ENCODE peak calls at places on chromosome 20, in ten cellular contexts. K is heart left ventricle; U is cardiac muscle cell; G is esophagus squamous epithelium; E is RWPE1; R is stomach; D is GM23248; Q is CD8-positive, alpha-beta memory T cell; M is psoas muscle; T is CD4-positive, alpha-beta T cell. B is an unnamed sample.

GRCh38 chr20:18218249-18218648 is 70.1 kb upstream of the ZNF133 start:
- DNase-seq in K (no peak), U (no peak), G (no peak), E (no peak), R (no peak), D (no peak), Q (no peak), M (no peak), T (no peak), B (no peak)

GRCh38 chr20:46398963-46399362 is 7.5 kb downstream of the ELMO2 start:
- DNase-seq in K (no peak), U (no peak), G (no peak), E (no peak), R (no peak), D (no peak), Q (no peak), M (no peak), T (no peak), B (no peak)

GRCh38 chr20:22511943-22512910 is 72.1 kb downstream of the FOXA2 start:
- DNase-seq in K (no peak), U (peak), G (no peak), E (peak), R (peak), D (no peak), Q (no peak), M (no peak), T (no peak), B (peak)

GRCh38 chr20:37528442-37529213 is 952 bp upstream of the BLCAP start:
- DNase-seq in K (no peak), U (no peak), G (no peak), E (no peak), R (no peak), D (peak), Q (no peak), M (no peak), T (no peak), B (no peak)

GRCh38 chr20:32702706-32703425 is 29.1 kb upstream of the C20orf203 start:
- DNase-seq in K (no peak), U (no peak), G (no peak), E (no peak), R (no peak), D (no peak), Q (no peak), M (no peak), T (no peak), B (no peak)

GRCh38 chr20:25629816-25630499 is 6.1 kb upstream of the NANP start:
- DNase-seq in K (no peak), U (no peak), G (no peak), E (no peak), R (no peak), D (no peak), Q (no peak), M (no peak), T (no peak), B (no peak)

GRCh38 chr20:45897289-45897688 is 6.2 kb downstream of the CTSA start:
- DNase-seq in K (no peak), U (no peak), G (no peak), E (no peak), R (no peak), D (no peak), Q (no peak), M (no peak), T (no peak), B (no peak)

GRCh38 chr20:25249198-25249931 is 1.5 kb downstream of the PYGB start:
- DNase-seq in K (peak), U (no peak), G (no peak), E (peak), R (no peak), D (peak), Q (no peak), M (no peak), T (no peak), B (no peak)

GRCh38 chr20:63753381-63753780 is 13.8 kb downstream of the SLC2A4RG start:
- DNase-seq in K (no peak), U (no peak), G (no peak), E (no peak), R (no peak), D (no peak), Q (no peak), M (no peak), T (no peak), B (no peak)

GRCh38 chr20:59063358-59064213 is 21.0 kb upstream of the PRELID3B start:
- DNase-seq in K (peak), U (peak), G (no peak), E (peak), R (no peak), D (peak), Q (no peak), M (peak), T (no peak), B (no peak)

GRCh38 chr20:46307999-46308257 is 370 bp downstream of the CDH22 start:
- DNase-seq in K (no peak), U (no peak), G (no peak), E (no peak), R (no peak), D (no peak), Q (no peak), M (no peak), T (no peak), B (no peak)

GRCh38 chr20:56631990-56632327 is 2.9 kb downstream of the TFAP2C start:
- DNase-seq in K (no peak), U (no peak), G (no peak), E (no peak), R (no peak), D (peak), Q (no peak), M (no peak), T (no peak), B (no peak)
- H3K27ac ChIP-seq in K (no peak), U (no peak), G (peak), E (peak), R (no peak), D (no peak), Q (no peak), M (no peak), T (no peak), B (peak)

DNA sequence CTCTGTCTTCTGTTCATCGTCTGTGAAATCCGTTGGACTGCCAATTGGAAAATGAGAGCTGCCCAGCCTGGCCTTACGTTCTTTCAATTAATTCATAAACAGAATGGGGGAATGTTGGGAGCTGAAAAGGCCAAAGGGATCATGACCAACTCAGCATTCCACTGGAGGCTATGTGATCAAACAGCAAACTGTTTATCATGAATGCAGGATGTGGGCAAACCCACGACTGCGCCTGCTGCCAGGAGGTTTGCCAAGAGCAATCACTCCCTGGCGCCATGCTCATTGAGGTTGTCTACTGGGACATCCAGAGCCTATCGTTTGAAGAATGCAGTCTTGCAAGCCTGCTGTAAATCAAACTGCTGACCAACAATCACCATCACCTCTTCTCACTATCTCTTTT is 9.3 kb upstream of the FKBP1A start:
- DNase-seq in K (no peak), U (no peak), G (no peak), E (no peak), R (no peak), D (peak), Q (no peak), M (no peak), T (no peak), B (no peak)
- H3K27ac ChIP-seq in K (no peak), U (no peak), G (no peak), E (no peak), R (no peak), D (peak), Q (no peak), M (no peak), T (no peak), B (peak)

DNA sequence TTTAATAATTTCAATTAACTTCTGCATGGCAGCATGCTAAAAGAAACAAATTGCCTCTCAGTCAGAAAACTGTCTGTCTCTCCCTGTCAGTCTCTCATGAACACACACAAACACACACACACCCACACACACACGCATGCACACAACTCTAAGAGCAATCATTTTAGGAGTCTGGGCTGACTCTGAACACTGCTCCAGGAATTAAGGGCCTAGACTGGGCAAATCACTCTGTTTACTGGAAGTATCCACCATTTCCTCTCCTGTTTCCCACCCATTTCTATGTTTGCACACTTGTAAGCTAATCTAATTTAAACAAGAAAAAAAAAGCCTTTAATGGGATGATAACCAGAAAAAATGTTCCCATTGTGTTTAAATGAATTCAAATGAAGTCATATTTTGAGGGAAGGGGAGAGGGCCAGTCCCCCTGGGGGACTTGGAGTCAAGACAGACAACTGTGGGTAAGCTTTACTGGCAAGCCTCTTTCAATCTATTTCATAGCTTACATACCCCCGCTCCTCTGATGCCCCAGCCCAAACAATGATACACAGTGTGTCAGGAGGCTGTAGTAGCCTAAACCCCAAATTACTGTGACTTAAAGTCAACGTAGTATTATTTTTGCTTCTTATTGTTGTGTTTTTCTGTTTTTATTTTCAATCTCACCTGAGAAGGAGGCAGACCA is 447.8 kb upstream of the FLRT3 start:
- DNase-seq in K (no peak), U (no peak), G (no peak), E (no peak), R (no peak), D (no peak), Q (no peak), M (no peak), T (no peak), B (no peak)
- H3K27ac ChIP-seq in K (no peak), U (no peak), G (no peak), E (no peak), R (no peak), D (no peak), Q (no peak), M (no peak), T (no peak), B (no peak)

GRCh38 chr20:62409086-62409853 is 2.2 kb upstream of the CABLES2 start:
- DNase-seq in K (no peak), U (no peak), G (no peak), E (no peak), R (no peak), D (no peak), Q (no peak), M (no peak), T (no peak), B (no peak)
- H3K27ac ChIP-seq in K (no peak), U (no peak), G (no peak), E (peak), R (no peak), D (no peak), Q (no peak), M (no peak), T (no peak), B (no peak)

DNA sequence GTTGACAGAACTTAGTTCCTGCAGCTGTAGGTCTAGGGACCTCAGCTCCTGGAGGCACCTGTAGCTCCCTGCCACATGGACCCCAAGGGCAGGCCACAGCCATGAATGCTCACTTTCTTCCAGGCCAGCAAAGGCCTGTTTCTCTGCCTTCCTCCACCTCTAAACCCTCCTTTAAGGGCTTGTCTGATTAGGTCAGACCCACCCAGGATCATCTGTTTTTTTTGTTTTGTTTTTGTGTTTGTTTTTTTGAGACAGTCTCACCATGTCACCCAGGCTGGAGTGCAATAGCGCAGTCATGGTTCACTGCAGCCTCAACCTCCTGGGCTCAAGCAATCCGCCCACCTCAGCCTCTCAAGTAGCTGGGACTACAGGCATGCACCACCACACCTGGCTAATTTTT is 11.5 kb upstream of the BCAS4 start:
- DNase-seq in K (no peak), U (no peak), G (no peak), E (no peak), R (no peak), D (no peak), Q (no peak), M (no peak), T (no peak), B (no peak)
- H3K27ac ChIP-seq in K (no peak), U (no peak), G (no peak), E (no peak), R (no peak), D (no peak), Q (no peak), M (no peak), T (no peak), B (no peak)

GRCh38 chr20:19738936-19739335 is 19.1 kb upstream of the RIN2 start:
- DNase-seq in K (no peak), U (no peak), G (no peak), E (no peak), R (no peak), D (peak), Q (no peak), M (no peak), T (no peak), B (peak)

GRCh38 chr20:19730716-19731115 is 27.3 kb upstream of the RIN2 start:
- DNase-seq in K (no peak), U (no peak), G (no peak), E (no peak), R (no peak), D (no peak), Q (no peak), M (no peak), T (no peak), B (no peak)

GRCh38 chr20:19735446-19735845 is 22.6 kb upstream of the RIN2 start:
- DNase-seq in K (peak), U (no peak), G (no peak), E (peak), R (peak), D (peak), Q (no peak), M (peak), T (no peak), B (peak)

GRCh38 chr20:19737025-19737424 is 21.0 kb upstream of the RIN2 start:
- DNase-seq in K (no peak), U (no peak), G (no peak), E (peak), R (no peak), D (peak), Q (no peak), M (no peak), T (no peak), B (peak)

GRCh38 chr20:19734811-19735210 is 23.2 kb upstream of the RIN2 start:
- DNase-seq in K (no peak), U (no peak), G (no peak), E (no peak), R (no peak), D (no peak), Q (no peak), M (no peak), T (no peak), B (no peak)
- H3K27ac ChIP-seq in K (peak), U (peak), G (peak), E (peak), R (peak), D (peak), Q (no peak), M (peak), T (no peak), B (peak)

GRCh38 chr20:1828786-1829131 is 66.4 kb upstream of the SIRPA start:
- DNase-seq in K (no peak), U (no peak), G (no peak), E (no peak), R (no peak), D (no peak), Q (no peak), M (no peak), T (no peak), B (no peak)
- H3K27ac ChIP-seq in K (peak), U (no peak), G (peak), E (peak), R (peak), D (peak), Q (no peak), M (no peak), T (no peak), B (peak)

DNA sequence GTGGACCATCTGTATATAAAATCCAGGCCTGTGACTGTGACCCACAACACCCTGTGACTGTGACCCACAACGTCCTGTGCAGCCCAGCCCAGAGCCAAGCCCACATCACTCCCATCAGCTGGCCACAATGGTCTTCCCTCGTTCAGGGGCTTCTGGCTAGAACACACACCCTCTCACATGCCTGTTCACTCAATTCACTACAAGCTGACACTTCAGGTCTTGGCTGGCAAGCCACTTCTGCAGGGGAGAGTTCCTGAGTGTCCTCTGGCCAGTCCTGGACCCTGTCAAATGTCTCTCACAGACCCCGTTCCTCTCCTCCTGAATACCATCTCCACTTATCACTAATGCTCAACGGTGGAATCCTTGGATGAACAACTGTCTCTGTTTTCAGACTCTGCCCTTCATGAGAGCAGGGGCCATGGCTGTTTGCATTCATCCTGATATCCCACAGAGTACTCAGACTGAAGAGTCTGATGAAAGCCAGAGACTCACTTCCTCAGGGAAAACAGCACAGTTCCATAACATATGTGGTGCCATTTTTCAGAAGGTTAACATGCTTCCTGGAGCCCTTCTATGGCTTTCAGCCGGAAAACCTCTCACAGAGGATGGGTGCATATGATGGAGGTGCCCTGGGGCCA is 56.0 kb downstream of the MYH7B start:
- DNase-seq in K (no peak), U (peak), G (no peak), E (no peak), R (no peak), D (no peak), Q (no peak), M (no peak), T (no peak), B (no peak)
- H3K27ac ChIP-seq in K (no peak), U (peak), G (no peak), E (no peak), R (no peak), D (no peak), Q (no peak), M (no peak), T (no peak), B (no peak)

DNA sequence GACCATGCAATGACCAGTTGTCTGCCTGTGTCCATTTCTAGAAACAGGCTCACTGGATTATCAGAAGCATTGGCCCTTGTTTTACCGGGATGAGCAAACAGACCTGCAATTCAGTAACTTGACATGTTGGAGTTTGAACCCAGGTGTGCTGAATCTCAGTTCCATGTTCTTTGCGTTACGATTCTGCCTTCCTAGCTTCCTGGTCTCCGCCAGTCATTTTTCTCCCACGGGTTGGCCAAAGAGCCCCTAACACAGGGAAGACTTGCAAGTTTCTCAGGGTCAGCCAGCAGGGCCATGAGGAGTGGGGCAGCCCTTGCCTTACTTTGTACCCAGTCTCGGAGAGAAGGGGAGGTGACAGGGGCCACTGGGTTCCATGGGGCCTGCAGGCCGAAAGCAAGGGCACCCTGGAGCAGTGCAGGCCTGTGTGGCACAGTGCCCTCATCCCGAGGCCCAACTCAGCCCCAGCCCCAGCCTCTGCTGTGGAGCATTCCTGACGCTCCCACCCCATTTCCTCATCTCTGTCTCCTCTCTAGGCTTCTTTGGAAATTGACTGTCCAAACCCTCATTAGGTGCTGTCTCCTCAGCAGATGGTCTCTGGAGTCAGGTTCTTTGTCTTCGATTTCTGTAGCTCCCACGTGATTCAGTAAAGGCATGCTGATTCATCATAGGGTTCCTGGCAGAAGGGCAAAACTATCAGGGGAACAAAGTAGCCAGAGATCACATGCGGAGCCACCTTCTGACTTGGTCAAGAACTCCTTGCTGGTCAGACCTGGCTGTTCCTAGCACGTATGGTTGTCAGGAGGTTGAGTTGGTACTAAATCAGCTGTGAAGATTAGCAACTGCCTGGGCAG is 23.6 kb downstream of the CDS2 start:
- DNase-seq in K (no peak), U (no peak), G (no peak), E (no peak), R (no peak), D (peak), Q (no peak), M (peak), T (no peak), B (no peak)
- H3K27ac ChIP-seq in K (peak), U (no peak), G (no peak), E (peak), R (peak), D (no peak), Q (no peak), M (peak), T (no peak), B (no peak)